ENCODE peak calls at places on chromosomes 12 and 14, in ten cellular contexts. X, Z, K, U, S, D, H, J, L and Y are unnamed samples.

GRCh38 chr12:57872362-57872761 is 25.8 kb upstream of the CTDSP2 start:
- DNase-seq in H (no peak), U (no peak), L (no peak), K (no peak), X (no peak), Z (no peak), D (no peak), J (no peak), S (no peak), Y (no peak)

GRCh38 chr12:54526800-54527630 is 22.4 kb upstream of the PDE1B start:
- DNase-seq in K (peak), L (no peak), X (peak), Z (peak), D (no peak), H (no peak), U (peak), S (no peak), J (peak), Y (no peak)

GRCh38 chr14:50044040-50044651 is 72.2 kb downstream of the VCPKMT start:
- DNase-seq in U (no peak), X (peak), H (no peak), S (no peak), J (no peak), D (no peak), L (no peak), K (peak), Z (no peak), Y (no peak)

GRCh38 chr14:76227450-76228050 is 75.8 kb downstream of the GPATCH2L start:
- DNase-seq in K (no peak), L (peak), U (no peak), J (no peak), S (no peak), H (no peak), Z (no peak), D (no peak), X (no peak), Y (no peak)

GRCh38 chr12:60977966-60978365 is 1282.2 kb upstream of the USP15 start:
- DNase-seq in X (no peak), U (peak), S (no peak), H (no peak), J (peak), K (no peak), Z (no peak), L (no peak), D (no peak), Y (no peak)

GRCh38 chr12:32273063-32273521 is 126.3 kb upstream of the FGD4 start:
- DNase-seq in J (no peak), L (no peak), H (peak), D (no peak), K (no peak), U (no peak), Z (no peak), S (no peak), X (peak), Y (no peak)

GRCh38 chr14:51938137-51938536 is 51.2 kb upstream of the RTRAF start:
- DNase-seq in H (no peak), J (no peak), Z (no peak), D (no peak), K (no peak), S (no peak), X (no peak), L (no peak), U (no peak), Y (no peak)

GRCh38 chr14:94524093-94524492 is 14.8 kb upstream of the SERPINA12 start:
- DNase-seq in K (no peak), S (no peak), U (no peak), Z (no peak), X (no peak), D (no peak), J (no peak), L (no peak), H (no peak), Y (no peak)

GRCh38 chr14:28765907-28766504 is 581 bp upstream of the FOXG1 start:
- DNase-seq in X (peak), H (peak), Z (no peak), J (no peak), K (no peak), U (peak), S (peak), D (no peak), L (no peak), Y (no peak)

GRCh38 chr12:130051900-130052299 is 110.4 kb upstream of the FZD10 start:
- DNase-seq in H (no peak), U (no peak), L (no peak), K (no peak), S (no peak), D (no peak), Z (no peak), J (no peak), X (no peak), Y (no peak)

GRCh38 chr12:130591736-130592135 is 124.4 kb downstream of the RIMBP2 start:
- DNase-seq in H (no peak), D (no peak), X (no peak), U (no peak), S (no peak), J (no peak), Z (no peak), K (no peak), L (no peak), Y (no peak)

GRCh38 chr12:82880442-82880901 is 193.8 kb downstream of the TMTC2 start:
- DNase-seq in Z (no peak), X (no peak), K (no peak), J (no peak), D (no peak), L (no peak), S (peak), U (no peak), H (no peak), Y (no peak)

GRCh38 chr12:107355004-107355565 is 261.7 kb upstream of the CRY1 start:
- DNase-seq in H (no peak), L (no peak), J (no peak), K (no peak), X (no peak), Z (no peak), D (no peak), S (no peak), U (no peak), Y (no peak)

GRCh38 chr14:94548999-94549985 is 11.9 kb upstream of the SERPINA4 start:
- DNase-seq in L (peak), K (peak), J (peak), D (no peak), Z (peak), X (peak), H (peak), U (peak), S (peak), Y (peak)

GRCh38 chr12:53200458-53201169 is 6.4 kb downstream of the ITGB7 start:
- DNase-seq in J (no peak), H (peak), D (no peak), U (no peak), L (no peak), K (no peak), X (peak), Z (no peak), S (no peak), Y (no peak)

GRCh38 chr12:78712834-78713455 is 151.6 kb upstream of the SYT1 start:
- DNase-seq in H (no peak), Z (no peak), L (no peak), U (no peak), D (no peak), S (no peak), X (no peak), J (no peak), K (no peak), Y (no peak)

GRCh38 chr14:72604133-72604532 is 289.8 kb downstream of the DPF3 start:
- DNase-seq in H (no peak), J (no peak), X (no peak), U (no peak), S (no peak), K (no peak), Z (no peak), D (no peak), L (no peak), Y (no peak)

GRCh38 chr12:12592930-12593329 is 18.7 kb upstream of the CREBL2 start:
- DNase-seq in L (no peak), Z (no peak), D (no peak), K (no peak), H (no peak), X (no peak), S (no peak), J (peak), U (no peak), Y (no peak)

GRCh38 chr12:80936642-80937390 is 918 bp downstream of the LIN7A start:
- DNase-seq in K (no peak), L (no peak), S (peak), X (peak), Z (peak), H (peak), J (peak), D (no peak), U (peak), Y (no peak)

GRCh38 chr14:74620497-74620921 is 8.5 kb upstream of the LTBP2 start:
- DNase-seq in L (peak), K (peak), J (peak), X (no peak), S (no peak), D (peak), U (no peak), Z (peak), H (no peak), Y (no peak)

GRCh38 chr12:56628671-56629458 is 1.3 kb downstream of the BAZ2A start:
- DNase-seq in K (peak), D (no peak), U (peak), X (peak), J (peak), H (peak), L (peak), S (peak), Z (no peak), Y (peak)

GRCh38 chr12:45349911-45350310 is 134.0 kb downstream of the ANO6 start:
- DNase-seq in Z (no peak), D (no peak), X (no peak), L (no peak), H (no peak), S (no peak), U (no peak), J (no peak), K (no peak), Y (no peak)

GRCh38 chr14:34235635-34236300 is 226.3 kb downstream of the SPTSSA start:
- DNase-seq in K (no peak), H (no peak), J (no peak), L (no peak), D (no peak), S (no peak), U (no peak), Z (no peak), X (no peak), Y (no peak)

GRCh38 chr14:22025884-22026283 is 352.3 kb upstream of the OR4E1 start:
- DNase-seq in U (no peak), X (no peak), L (no peak), Z (no peak), K (no peak), D (no peak), J (no peak), H (no peak), S (no peak), Y (no peak)

GRCh38 chr12:50788562-50788961 is 24.7 kb downstream of the ATF1 start:
- DNase-seq in X (no peak), L (peak), Z (no peak), K (no peak), J (no peak), S (no peak), D (peak), U (no peak), H (no peak), Y (no peak)

GRCh38 chr12:26231930-26232329 is 36.6 kb downstream of the SSPN start:
- DNase-seq in J (no peak), Z (no peak), H (no peak), L (no peak), S (no peak), K (no peak), X (no peak), D (no peak), U (no peak), Y (no peak)

GRCh38 chr14:91382712-91383111 is 34.9 kb downstream of the CCDC88C start:
- DNase-seq in L (no peak), X (no peak), S (no peak), Z (no peak), U (no peak), J (no peak), K (no peak), H (no peak), D (no peak), Y (no peak)

GRCh38 chr12:81811066-81811777 is 52.1 kb upstream of the PPFIA2 start:
- DNase-seq in D (peak), H (no peak), Z (no peak), K (no peak), L (no peak), S (no peak), X (no peak), J (no peak), U (no peak), Y (no peak)

GRCh38 chr14:21356511-21356910 is 27.3 kb downstream of the SUPT16H start:
- DNase-seq in D (no peak), J (no peak), H (no peak), S (no peak), X (no peak), U (no peak), K (no peak), L (no peak), Z (no peak), Y (no peak)

GRCh38 chr14:33949051-33950037 is 1.5 kb downstream of the EGLN3 start:
- DNase-seq in L (no peak), X (no peak), H (no peak), S (no peak), D (no peak), U (no peak), Z (no peak), K (no peak), J (no peak), Y (no peak)

GRCh38 chr12:114439833-114440449 is 34.0 kb upstream of the TBX5 start:
- DNase-seq in D (no peak), K (no peak), X (no peak), Z (no peak), U (no peak), L (no peak), J (no peak), S (no peak), H (no peak), Y (no peak)

GRCh38 chr12:50401383-50402155 is 884 bp downstream of the LARP4 start:
- DNase-seq in D (no peak), X (peak), Z (no peak), K (no peak), L (no peak), H (no peak), S (no peak), U (no peak), J (no peak), Y (no peak)

GRCh38 chr12:52918351-52918750 is 13.5 kb upstream of the KRT8 start:
- DNase-seq in U (no peak), S (no peak), H (no peak), K (no peak), X (no peak), L (no peak), J (no peak), D (no peak), Z (no peak), Y (no peak)

GRCh38 chr14:76564471-76565119 is 188.7 kb downstream of the ESRRB start:
- DNase-seq in X (peak), J (no peak), H (no peak), L (no peak), K (no peak), S (no peak), U (no peak), Z (peak), D (no peak), Y (no peak)

GRCh38 chr14:61638595-61639391 is 56.5 kb upstream of the HIF1A start:
- DNase-seq in K (no peak), L (no peak), S (no peak), X (no peak), D (no peak), J (no peak), Z (no peak), U (no peak), H (no peak), Y (no peak)

GRCh38 chr12:70561550-70561949 is 75.7 kb downstream of the PTPRB start:
- DNase-seq in Z (no peak), S (no peak), D (no peak), U (no peak), X (no peak), L (no peak), H (no peak), J (no peak), K (no peak), Y (no peak)

GRCh38 chr14:55097894-55098560 is 31.0 kb upstream of the LGALS3 start:
- DNase-seq in X (peak), D (no peak), H (peak), Z (no peak), U (no peak), L (no peak), S (no peak), J (peak), K (peak), Y (no peak)

GRCh38 chr14:74245292-74245691 is 6.0 kb downstream of the VSX2 start:
- DNase-seq in K (no peak), J (no peak), U (no peak), L (no peak), X (no peak), Z (no peak), D (no peak), H (no peak), S (no peak), Y (no peak)

GRCh38 chr12:131024721-131025120 is 71.0 kb downstream of the ADGRD1 start:
- DNase-seq in L (no peak), X (no peak), D (no peak), H (no peak), J (no peak), U (no peak), K (no peak), S (no peak), Z (no peak), Y (no peak)

DNA sequence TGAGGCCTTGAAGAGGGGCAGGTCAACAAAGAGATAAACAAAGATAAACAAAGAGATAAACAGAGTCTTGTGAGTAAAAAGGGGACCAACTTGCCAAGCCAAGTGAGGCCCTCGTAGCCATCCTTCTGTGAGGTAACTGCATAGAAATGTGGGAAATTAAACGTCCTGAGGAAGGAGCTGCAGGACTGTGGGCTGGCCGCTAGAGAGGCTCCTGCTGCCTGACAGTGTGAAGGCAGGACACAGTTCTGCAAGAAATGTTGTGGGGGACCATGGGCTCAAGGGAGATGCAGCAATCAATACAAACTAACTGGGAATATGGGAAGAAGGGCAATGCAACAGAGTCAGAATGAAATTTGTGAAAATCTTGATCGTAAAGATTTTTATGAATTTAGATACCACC is 91.9 kb downstream of the SLC8A3 start:
- DNase-seq in L (no peak), S (peak), U (peak), K (no peak), H (no peak), J (no peak), X (no peak), Z (no peak), D (no peak), Y (no peak)
- TF ChIP-seq CTCF in L (peak), S (no peak), U (peak), K (no peak), H (peak), J (no peak), X (no peak), Z (peak), D (peak), Y (no peak)

GRCh38 chr14:62759796-62760195 is 285.5 kb downstream of the KCNH5 start:
- DNase-seq in J (no peak), D (no peak), Z (no peak), X (no peak), K (no peak), H (no peak), L (no peak), S (no peak), U (no peak), Y (no peak)
- TF ChIP-seq CTCF in J (no peak), D (no peak), Z (no peak), X (no peak), K (no peak), H (no peak), L (no peak), S (no peak), U (no peak), Y (no peak)

DNA sequence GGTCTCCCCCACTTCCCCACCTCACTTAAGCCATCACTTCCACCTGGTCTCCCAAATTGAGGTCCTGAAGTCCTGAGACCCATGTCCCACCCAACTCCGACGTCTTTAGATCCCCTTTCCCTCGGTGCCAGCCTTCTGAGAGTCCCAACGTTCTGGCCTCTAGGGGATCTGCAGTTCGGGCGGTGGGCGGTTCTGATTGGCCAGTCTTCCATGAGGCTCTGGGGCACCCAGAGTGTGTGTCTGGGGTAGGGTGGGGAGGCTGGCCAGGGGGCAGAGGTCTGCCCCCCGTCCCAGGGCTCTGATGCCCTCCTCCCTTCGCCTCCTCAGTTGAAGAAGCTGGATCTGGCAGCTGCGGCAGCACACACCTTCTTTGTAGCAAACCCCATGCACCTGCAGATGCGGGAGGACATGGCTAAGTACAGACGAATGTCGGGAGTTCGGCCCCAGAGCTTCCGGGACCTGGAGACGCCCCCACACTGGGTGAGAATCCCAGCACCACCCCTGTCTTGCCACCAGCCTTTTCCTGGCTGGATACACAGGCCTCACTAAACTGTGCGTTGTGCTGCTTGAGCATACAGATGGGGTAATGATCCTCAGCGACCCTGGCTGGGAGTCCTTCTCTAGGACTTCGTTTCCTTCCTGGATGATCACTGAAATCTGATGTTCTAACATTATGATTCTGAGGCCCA is 1.5 kb downstream of the P3H3 start:
- DNase-seq in X (no peak), L (no peak), J (no peak), Z (peak), H (no peak), D (no peak), K (no peak), U (no peak), S (peak), Y (no peak)
- TF ChIP-seq CTCF in X (no peak), L (peak), J (no peak), Z (peak), H (no peak), D (peak), K (no peak), U (no peak), S (peak), Y (no peak)

DNA sequence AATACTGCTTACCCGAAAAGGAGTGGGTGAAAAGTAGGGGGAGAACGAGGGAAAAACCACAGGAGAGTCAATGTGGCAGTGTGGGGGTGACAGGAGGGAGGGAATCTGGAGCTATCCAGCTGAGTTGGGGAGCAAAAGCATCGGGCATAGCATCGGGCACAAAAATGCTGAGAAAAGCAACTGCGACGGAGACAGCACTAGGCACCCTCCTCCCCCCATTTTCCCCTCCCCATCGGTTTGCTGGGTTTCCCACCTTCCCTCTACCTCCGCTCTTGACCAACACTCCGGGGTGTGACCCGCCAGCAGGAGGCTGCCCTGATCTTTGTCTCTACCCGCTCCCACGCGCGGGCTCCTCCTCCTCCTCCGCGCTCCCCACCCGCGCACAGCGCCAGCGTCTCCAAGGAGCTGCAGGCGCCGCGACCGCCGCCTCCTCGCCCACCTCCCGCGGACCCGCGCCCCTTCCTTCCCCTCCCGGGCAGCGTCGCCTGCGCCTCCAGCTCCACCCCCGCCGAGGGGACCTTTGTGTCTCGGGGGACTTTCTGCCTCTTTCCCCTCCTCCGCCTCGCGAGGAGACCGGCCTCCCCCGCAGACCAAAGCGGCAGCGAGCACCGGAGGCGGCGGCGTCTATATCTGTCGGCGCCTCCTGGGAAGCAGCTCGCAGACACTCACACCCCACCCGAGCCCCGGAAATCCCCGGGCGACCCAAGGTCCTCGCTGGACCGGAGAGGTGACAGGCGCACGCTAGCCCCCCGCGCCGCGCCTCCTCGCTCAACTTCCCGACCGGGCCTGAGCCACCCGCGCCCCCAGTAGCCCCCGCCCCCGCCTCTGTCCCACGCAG is 939 bp downstream of the CDK17 start:
- DNase-seq in L (no peak), H (peak), S (peak), Z (no peak), U (peak), J (peak), X (peak), D (no peak), K (peak), Y (peak)
- TF ChIP-seq CTCF in L (peak), H (peak), S (peak), Z (no peak), U (no peak), J (no peak), X (peak), D (no peak), K (peak), Y (no peak)

GRCh38 chr12:402127-402456 is 648 bp downstream of the CCDC77 start:
- DNase-seq in J (peak), K (no peak), S (peak), U (peak), D (no peak), H (no peak), L (no peak), X (peak), Z (no peak), Y (no peak)
- TF ChIP-seq CTCF in J (no peak), K (no peak), S (peak), U (peak), D (peak), H (peak), L (peak), X (no peak), Z (peak), Y (no peak)

GRCh38 chr12:125683748-125684381 is 618.6 kb downstream of the AACS start:
- DNase-seq in X (peak), S (peak), K (no peak), D (no peak), H (peak), L (no peak), Z (no peak), U (peak), J (peak), Y (no peak)
- TF ChIP-seq CTCF in X (peak), S (no peak), K (no peak), D (no peak), H (peak), L (no peak), Z (no peak), U (peak), J (peak), Y (no peak)